ENCODE peak calls at places on chromosomes 7 and 10, in eight cellular contexts. A, I, S, F, K, H, W and X are unnamed samples.

GRCh38 chr7:63900394-63901203 is 98.0 kb upstream of the ZNF722 start:
- DNase-seq in A (no peak), I (no peak), S (no peak), F (no peak), K (peak; percentile 82), H (no peak), W (peak; percentile 95), X (peak; percentile 62)

GRCh38 chr10:35185260-35186034 is 58.8 kb downstream of the CREM start:
- DNase-seq in A (no peak), I (no peak), S (no peak), F (no peak), K (peak; percentile 67), H (no peak), W (no peak), X (no peak)

GRCh38 chr7:140541513-140542192 is 62.3 kb upstream of the MKRN1 start:
- DNase-seq in A (peak; percentile 76), I (peak; percentile 66), S (peak; percentile 75), F (no peak), K (peak; percentile 87), H (peak; percentile 96), W (peak; percentile 61), X (no peak)

GRCh38 chr10:36533316-36533715 is 592.1 kb upstream of the ANKRD30A start:
- DNase-seq in A (no peak), I (no peak), S (no peak), F (no peak), K (no peak), H (no peak), W (no peak), X (no peak)

GRCh38 chr10:114491933-114492332 is 87.6 kb upstream of the AFAP1L2 start:
- DNase-seq in A (no peak), I (no peak), S (no peak), F (no peak), K (no peak), H (no peak), W (no peak), X (no peak)

GRCh38 chr7:100544949-100545635 is 6.1 kb downstream of the AGFG2 start:
- DNase-seq in A (no peak), I (no peak), S (no peak), F (no peak), K (peak; percentile 51), H (no peak), W (no peak), X (no peak)

GRCh38 chr10:14560794-14561765 is 213.6 kb downstream of the FAM107B start:
- DNase-seq in A (no peak), I (no peak), S (no peak), F (no peak), K (no peak), H (no peak), W (no peak), X (no peak)

GRCh38 chr10:59724098-59724938 is 14.7 kb upstream of the SLC16A9 start:
- DNase-seq in A (no peak), I (no peak), S (no peak), F (no peak), K (peak; percentile 83), H (no peak), W (no peak), X (no peak)

GRCh38 chr10:76905251-76905650 is 732.4 kb downstream of the KCNMA1 start:
- DNase-seq in A (no peak), I (no peak), S (no peak), F (no peak), K (no peak), H (no peak), W (no peak), X (no peak)

GRCh38 chr10:76901701-76902100 is 735.9 kb downstream of the KCNMA1 start:
- DNase-seq in A (no peak), I (no peak), S (no peak), F (no peak), K (no peak), H (no peak), W (no peak), X (no peak)

GRCh38 chr10:76903387-76903786 is 734.2 kb downstream of the KCNMA1 start:
- DNase-seq in A (no peak), I (no peak), S (no peak), F (no peak), K (no peak), H (no peak), W (no peak), X (no peak)

GRCh38 chr10:76906221-76906620 is 731.4 kb downstream of the KCNMA1 start:
- DNase-seq in A (no peak), I (no peak), S (no peak), F (no peak), K (no peak), H (no peak), W (peak; percentile 62), X (no peak)

GRCh38 chr10:76902949-76903348 is 734.7 kb downstream of the KCNMA1 start:
- DNase-seq in A (peak; percentile 82), I (peak; percentile 64), S (peak; percentile 7), F (peak; percentile 1), K (peak; percentile 74), H (peak; percentile 82), W (peak; percentile 23), X (no peak)
- TF ChIP-seq CTCF in A (peak; percentile 69), I (peak; percentile 64), S (no peak), F (peak; percentile 61), K (peak; percentile 95), H (peak; percentile 64), W (peak; percentile 13), X (peak; percentile 7)

GRCh38 chr7:45525057-45525456 is 49.1 kb upstream of the ADCY1 start:
- DNase-seq in A (no peak), I (no peak), S (no peak), F (no peak), K (no peak), H (no peak), W (no peak), X (no peak)

DNA sequence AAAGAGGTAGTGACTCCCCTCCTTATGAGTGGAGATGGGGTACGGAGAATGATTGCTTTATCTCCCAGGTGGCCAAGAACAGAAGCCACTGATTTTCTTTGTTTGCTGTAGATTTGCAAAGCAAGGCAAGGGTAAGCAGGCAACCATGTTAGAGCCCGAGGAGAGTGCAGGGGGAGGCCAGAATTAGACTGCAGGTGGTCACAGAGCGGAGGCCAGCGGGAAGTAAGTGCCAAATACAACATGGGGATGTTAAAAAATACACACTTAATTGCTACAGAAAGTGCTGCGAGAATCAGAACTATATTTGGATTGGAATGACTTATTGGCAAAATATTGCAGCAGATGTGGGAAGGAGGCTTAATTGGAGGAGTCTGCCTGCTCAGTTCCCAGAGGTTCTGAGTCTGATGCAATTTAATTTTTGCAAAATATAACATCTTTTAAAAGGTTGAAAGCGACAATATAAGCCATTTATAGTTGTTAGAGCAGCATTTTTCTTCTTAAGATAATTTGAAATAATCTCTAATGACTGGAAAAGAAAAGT is 49.7 kb upstream of the ADCY1 start:
- DNase-seq in A (no peak), I (no peak), S (no peak), F (no peak), K (no peak), H (no peak), W (no peak), X (no peak)
- TF ChIP-seq EZH2phosphoT487 in A (no peak), I (no peak), S (no peak), F (no peak), K (no peak), H (no peak), W (no peak), X (no peak)

GRCh38 chr7:1031716-1032455 is 12.5 kb upstream of the GPR146 start:
- DNase-seq in A (no peak), I (no peak), S (no peak), F (no peak), K (no peak), H (no peak), W (no peak), X (no peak)

GRCh38 chr7:1029637-1030443 is 14.5 kb upstream of the GPR146 start:
- DNase-seq in A (no peak), I (no peak), S (no peak), F (no peak), K (no peak), H (no peak), W (no peak), X (no peak)

GRCh38 chr7:1033546-1034145 is 10.7 kb upstream of the GPR146 start:
- DNase-seq in A (no peak), I (no peak), S (no peak), F (no peak), K (no peak), H (no peak), W (no peak), X (no peak)

GRCh38 chr7:1030444-1031070 is 13.8 kb upstream of the GPR146 start:
- DNase-seq in A (no peak), I (no peak), S (no peak), F (peak; percentile 78), K (no peak), H (no peak), W (no peak), X (no peak)

DNA sequence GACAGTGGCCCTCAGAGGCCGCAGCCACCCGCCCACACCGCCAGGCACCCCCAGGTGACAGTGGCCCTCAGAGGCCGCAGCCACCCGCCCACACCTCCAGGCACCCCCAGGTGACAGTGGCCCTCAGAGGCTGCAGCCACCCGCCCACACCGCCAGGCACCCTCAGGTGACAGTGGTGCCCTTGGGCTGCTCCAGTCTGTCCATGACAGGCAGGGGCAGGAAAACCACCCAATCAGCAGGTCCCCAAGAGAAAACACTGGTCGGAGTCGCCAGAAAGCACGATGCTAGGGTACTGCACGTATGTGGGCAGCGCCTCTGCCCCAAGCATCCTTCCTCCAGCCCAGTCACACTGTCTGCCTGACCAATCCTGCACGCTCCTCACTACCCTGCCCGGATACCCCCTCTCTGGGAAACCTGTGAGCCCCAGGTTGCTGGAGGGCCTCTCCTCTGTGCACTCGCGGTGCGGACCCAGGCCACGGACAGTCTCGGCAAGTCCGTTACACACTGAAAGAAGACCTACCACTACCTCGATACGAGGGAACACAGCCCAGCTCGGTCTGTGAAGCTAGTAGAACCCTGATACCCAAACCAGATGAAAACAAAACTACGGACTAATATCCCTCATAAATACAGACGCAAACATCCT is 11.7 kb upstream of the GPR146 start:
- DNase-seq in A (no peak), I (no peak), S (no peak), F (no peak), K (no peak), H (no peak), W (no peak), X (no peak)
- TF ChIP-seq CTCF in A (no peak), I (no peak), S (no peak), F (no peak), K (no peak), H (no peak), W (no peak), X (no peak)

GRCh38 chr7:133237545-133237944 is 15.3 kb upstream of the EXOC4 start:
- DNase-seq in A (no peak), I (no peak), S (no peak), F (no peak), K (no peak), H (no peak), W (no peak), X (no peak)

GRCh38 chr7:133235212-133235883 is 17.5 kb upstream of the EXOC4 start:
- DNase-seq in A (no peak), I (no peak), S (no peak), F (no peak), K (peak; percentile 28), H (no peak), W (no peak), X (no peak)

GRCh38 chr7:133230591-133231194 is 22.2 kb upstream of the EXOC4 start:
- DNase-seq in A (peak; percentile 62), I (peak; percentile 53), S (peak; percentile 39), F (peak; percentile 56), K (peak; percentile 75), H (peak; percentile 78), W (peak; percentile 52), X (peak; percentile 73)

DNA sequence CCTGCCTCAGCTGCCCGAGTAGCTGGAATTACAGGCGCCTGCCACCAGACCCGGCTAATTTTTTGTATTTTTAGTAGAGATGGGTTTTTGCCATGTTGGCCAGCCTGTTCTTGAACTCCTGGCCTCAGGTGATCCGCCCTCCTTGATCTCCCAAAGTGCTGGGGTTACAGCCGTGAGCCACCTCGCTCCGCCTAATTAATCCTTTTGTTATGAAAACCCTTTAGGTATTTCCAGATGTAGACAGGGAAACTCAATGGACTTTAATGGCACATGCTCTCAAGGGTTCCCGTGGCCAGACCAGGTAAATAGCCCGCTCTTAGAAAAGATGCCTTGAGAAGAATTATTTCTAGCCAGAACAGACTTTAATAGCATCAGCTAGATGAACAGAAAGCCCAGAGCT is 19.7 kb upstream of the EXOC4 start:
- DNase-seq in A (peak; percentile 8), I (no peak), S (no peak), F (no peak), K (no peak), H (peak; percentile 46), W (no peak), X (no peak)
- TF ChIP-seq EZH2phosphoT487 in A (no peak), I (no peak), S (no peak), F (no peak), K (no peak), H (no peak), W (no peak), X (no peak)